ENCODE peak calls at places on chromosomes 4 and X, in six cellular contexts. M is psoas muscle, R is fibroblast of lung, D is mucosa of descending colon, J is right lobe of liver, T is uterus. Q is an unnamed sample.
A peak's percentile ranks its signal among the peaks of the same experiment; 100 is the strongest.

GRCh38 chrX:150508461-150509367 is 59.7 kb upstream of the MTM1 start:
- DNase-seq in J (peak; percentile 52), R (peak; percentile 21), M (peak; percentile 43), T (peak; percentile 58), D (peak; percentile 12), Q (peak; percentile 48)

GRCh38 chrX:111182938-111183337 is 86.9 kb downstream of the PAK3 start:
- DNase-seq in T (no peak), D (no peak), M (no peak), J (no peak), R (no peak), Q (no peak)

GRCh38 chr4:26248647-26249046 is 72.2 kb upstream of the RBPJ start:
- DNase-seq in M (no peak), R (peak; percentile 57), J (no peak), D (peak; percentile 63), T (no peak), Q (no peak)

GRCh38 chr4:121551271-121551670 is 145.5 kb downstream of the ANXA5 start:
- DNase-seq in R (no peak), T (no peak), D (no peak), M (no peak), J (no peak), Q (no peak)

GRCh38 chrX:14616876-14617275 is 87.5 kb downstream of the GLRA2 start:
- DNase-seq in R (peak; percentile 11), D (no peak), J (no peak), T (no peak), M (no peak), Q (no peak)

GRCh38 chr4:153161599-153161971 is 42.7 kb upstream of the TRIM2 start:
- DNase-seq in J (no peak), R (peak; percentile 55), D (no peak), T (no peak), M (no peak), Q (no peak)

GRCh38 chr4:183828125-183828524 is 77.0 kb upstream of the STOX2 start:
- DNase-seq in J (no peak), R (no peak), M (no peak), D (no peak), T (no peak), Q (no peak)

GRCh38 chr4:188911199-188911598 is 772.0 kb downstream of the TRIML1 start:
- DNase-seq in T (no peak), M (no peak), R (no peak), D (no peak), J (no peak), Q (no peak)

GRCh38 chrX:49171752-49172279 is at the start of gene PLP2:
- DNase-seq in D (peak; percentile 65), M (peak; percentile 62), R (peak; percentile 59), T (peak; percentile 65), J (peak; percentile 48), Q (no peak)

GRCh38 chrX:371907-372306 is 14.8 kb downstream of the PPP2R3B start:
- DNase-seq in R (no peak), J (no peak), D (no peak), M (no peak), T (no peak), Q (no peak)

GRCh38 chrX:25432396-25432795 is 416.6 kb upstream of the ARX start:
- DNase-seq in J (no peak), R (no peak), T (no peak), M (no peak), D (no peak), Q (no peak)

GRCh38 chr4:129747756-129748155 is 651.8 kb downstream of the C4orf33 start:
- DNase-seq in T (no peak), R (no peak), D (no peak), J (no peak), M (no peak), Q (no peak)

GRCh38 chr4:142777045-142777743 is 68.9 kb downstream of the INPP4B start:
- DNase-seq in M (no peak), D (peak; percentile 57), J (no peak), R (no peak), T (no peak), Q (no peak)

DNA sequence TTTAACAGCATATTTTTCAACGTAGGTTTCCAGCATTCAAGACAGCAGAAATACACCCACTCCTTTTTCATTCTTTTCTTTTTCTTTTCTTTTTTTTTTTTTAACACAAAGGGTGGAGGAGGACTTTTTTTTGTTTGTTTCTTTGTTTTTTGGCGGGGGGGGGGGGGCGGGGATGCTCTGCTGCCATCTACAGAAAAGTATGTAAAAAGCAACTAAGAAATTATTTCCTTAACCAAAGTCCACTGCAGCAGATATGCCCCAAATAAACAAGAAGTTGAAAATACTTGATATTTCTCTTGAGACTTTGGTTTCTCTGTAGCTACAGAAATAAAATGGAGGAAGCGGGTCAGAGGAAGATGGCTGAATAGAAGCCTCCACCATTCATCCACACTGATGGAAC is 63.2 kb upstream of the PBDC1 start:
- DNase-seq in T (no peak), M (no peak), R (no peak), D (no peak), J (no peak), Q (no peak)
- TF ChIP-seq CTCF in T (no peak), M (no peak), R (no peak), D (no peak), J (no peak), Q (no peak)

GRCh38 chr4:41880022-41880837 is 55.0 kb upstream of the TMEM33 start:
- DNase-seq in R (no peak), T (no peak), M (no peak), J (peak; percentile 34), D (no peak), Q (no peak)
- H3K4me1 ChIP-seq in R (no peaks in the 10 kb centered on the region), T (no peaks in the 10 kb centered on the region), M (peaks cover 24% of the 10 kb centered on the region), J (no peaks in the 10 kb centered on the region), D (peaks cover 7% of the 10 kb centered on the region), Q (peaks cover 24% of the 10 kb centered on the region)

DNA sequence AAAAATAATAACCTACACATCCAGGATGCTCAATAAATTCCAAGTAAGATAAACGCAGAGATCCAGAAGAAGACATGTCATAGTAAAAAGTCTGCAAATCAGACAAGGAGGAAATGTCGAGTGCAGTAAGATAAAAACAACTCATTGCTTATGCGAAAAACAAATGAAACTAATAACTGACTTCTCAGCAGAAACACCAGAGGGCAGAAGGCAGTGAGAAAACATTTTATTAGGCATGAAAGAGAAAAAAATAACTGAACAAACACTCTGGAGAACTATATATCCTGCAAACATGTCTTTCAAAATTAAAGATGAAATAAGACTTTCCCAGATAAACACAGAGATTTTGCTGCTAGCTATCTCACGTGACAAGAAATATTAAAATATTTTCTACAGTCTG is 201.3 kb upstream of the CTSO start:
- DNase-seq in D (no peak), R (no peak), J (no peak), M (no peak), T (no peak), Q (no peak)
- TF ChIP-seq CTCF in D (no peak), R (peak; percentile 31), J (no peak), M (no peak), T (no peak), Q (no peak)

GRCh38 chrX:70445876-70446275 is 1.2 kb downstream of the DLG3 start:
- DNase-seq in M (no peak), J (no peak), D (no peak), T (no peak), R (no peak), Q (no peak)

GRCh38 chrX:70445197-70445656 is 592 bp downstream of the DLG3 start:
- DNase-seq in R (no peak), T (no peak), J (no peak), D (no peak), M (no peak), Q (no peak)

GRCh38 chrX:70444326-70445196 is at the start of gene DLG3:
- DNase-seq in J (no peak), D (no peak), R (peak; percentile 41), M (no peak), T (no peak), Q (no peak)

GRCh38 chrX:70439016-70439415 is 5.6 kb upstream of the DLG3 start:
- DNase-seq in M (no peak), D (no peak), R (peak; percentile 34), T (no peak), J (no peak), Q (no peak)

GRCh38 chrX:70442224-70442623 is 2.4 kb upstream of the DLG3 start:
- DNase-seq in T (no peak), J (no peak), D (no peak), R (no peak), M (no peak), Q (no peak)
- H3K4me1 ChIP-seq in T (no peaks in the 10 kb centered on the region), J (no peaks in the 10 kb centered on the region), D (no peaks in the 10 kb centered on the region), R (no peaks in the 10 kb centered on the region), M (no peaks in the 10 kb centered on the region), Q (no peaks in the 10 kb centered on the region)

DNA sequence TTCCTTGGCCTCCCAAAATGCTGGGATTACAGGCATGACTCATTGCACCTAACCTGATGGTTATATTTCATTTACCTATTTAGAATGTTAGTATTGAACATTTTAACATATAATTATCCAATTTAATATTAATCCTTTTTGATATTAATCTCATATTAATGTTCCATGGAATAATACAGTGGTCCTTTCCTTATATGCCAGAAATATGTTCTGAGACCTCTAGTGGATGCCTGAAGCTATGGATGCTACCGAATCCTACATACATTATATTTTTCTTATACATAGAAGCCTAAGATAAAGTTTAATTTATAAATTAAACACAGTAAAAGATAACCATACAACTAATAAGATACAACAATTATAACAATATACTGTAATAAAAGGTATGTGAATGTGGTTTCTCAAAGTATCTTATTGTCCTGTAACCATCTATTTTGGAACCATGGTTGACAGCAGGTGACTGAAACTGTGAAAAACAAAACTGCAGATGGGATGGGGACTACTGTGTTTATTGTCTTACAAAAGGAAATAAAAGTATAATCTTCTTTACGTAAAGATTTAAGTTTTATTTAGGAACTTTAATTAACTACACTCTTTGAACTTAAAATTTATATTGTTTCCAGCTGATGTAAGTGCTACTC is 431.4 kb downstream of the GRID2 start:
- DNase-seq in J (no peak), D (no peak), M (no peak), T (no peak), R (no peak), Q (no peak)
- TF ChIP-seq CTCF in J (no peak), D (no peak), M (no peak), T (no peak), R (no peak), Q (no peak)

DNA sequence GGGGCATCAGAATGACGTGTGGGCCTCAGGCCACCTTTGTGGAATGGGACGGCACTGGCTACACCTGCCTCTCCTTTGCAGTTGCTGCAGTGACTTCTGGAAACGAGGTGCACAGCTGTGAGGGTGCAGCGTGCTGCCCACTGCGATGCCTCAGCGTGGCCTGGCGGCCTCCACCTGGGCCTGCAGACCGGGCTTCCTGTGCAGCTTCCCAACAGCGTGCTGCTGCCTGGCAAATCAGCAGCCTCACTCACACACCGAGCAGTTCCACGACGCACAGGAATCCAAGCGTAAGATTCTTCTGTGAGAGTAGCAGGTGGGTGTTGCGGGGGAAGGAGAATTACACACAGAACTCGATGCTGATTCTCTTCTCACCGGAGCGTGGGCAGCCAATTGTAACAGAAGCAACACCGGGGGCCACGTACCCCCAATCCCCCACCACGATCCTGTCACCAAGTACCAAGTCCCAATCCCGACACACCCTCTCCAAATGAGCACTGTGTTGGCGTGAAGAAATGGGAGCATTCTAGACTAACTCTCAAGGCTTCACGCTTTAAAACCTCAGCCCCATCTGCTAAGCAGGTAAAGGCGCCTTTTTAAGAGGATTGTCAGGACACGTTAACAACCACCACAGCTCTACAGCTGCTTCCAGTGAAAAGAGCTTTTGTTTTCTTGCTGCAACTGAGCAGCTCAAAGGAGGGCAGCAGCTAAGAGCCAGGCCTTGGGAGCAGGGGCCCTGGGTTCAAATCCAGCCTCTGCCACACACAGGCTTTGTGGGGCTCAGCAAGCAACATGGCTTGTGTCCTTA is 16.9 kb downstream of the WDR1 start:
- DNase-seq in M (no peak), T (no peak), D (no peak), J (no peak), R (no peak), Q (no peak)
- H3K4me1 ChIP-seq in M (peaks cover 97% of the 10 kb centered on the region), T (peaks cover 15% of the 10 kb centered on the region), D (peaks cover 28% of the 10 kb centered on the region), J (no peaks in the 10 kb centered on the region), R (peaks cover 49% of the 10 kb centered on the region), Q (peaks cover 96% of the 10 kb centered on the region)

Q was measured in heart right ventricle.